ENCODE peak calls at places on chromosomes 13 and 19, in ten cellular contexts. One of them, this sample, is unnamed.

GRCh38 chr13:49669735-49670309 is 21.5 kb downstream of the EBPL start:
- DNase-seq in stimulated activated CD4-positive, alpha-beta T cell treated with anti-CD3 and anti-CD28 coated beads, Interleukin-4, amount 100 ng/mL, for 1 hour: no peak
- DNase-seq in Ammon's horn: peak; percentile 89
- DNase-seq in DMS79: peak; percentile 14
- DNase-seq in tibial nerve: no peak
- DNase-seq in stimulated activated naive CD8-positive, alpha-beta T cell treated with anti-CD3 and anti-CD28 coated beads, Interleukin-15, Interleukin-2, amounts not matched to agents 100 U/mL and 50 U/mL, for 24 hours: peak; percentile 14
- DNase-seq in GM04504: peak; percentile 43
- DNase-seq in nucleus accumbens: peak; percentile 50
- DNase-seq in stimulated activated CD8-positive, alpha-beta memory T cell treated with anti-CD3 and anti-CD28 coated beads, Interleukin-2, amount 100 ng/mL, for 1 hour: no peak
- DNase-seq in Daoy: peak; percentile 57
- DNase-seq in this sample: peak; percentile 71

GRCh38 chr13:103036268-103036667 is 29.9 kb downstream of the SLC10A2 start:
- DNase-seq in stimulated activated CD4-positive, alpha-beta T cell treated with anti-CD3 and anti-CD28 coated beads, Interleukin-4, amount 100 ng/mL, for 1 hour: no peak
- DNase-seq in DMS79: no peak
- DNase-seq in tibial nerve: no peak
- DNase-seq in Ammon's horn: no peak
- DNase-seq in nucleus accumbens: no peak
- DNase-seq in stimulated activated CD8-positive, alpha-beta memory T cell treated with anti-CD3 and anti-CD28 coated beads, Interleukin-2, amount 100 ng/mL, for 1 hour: no peak
- DNase-seq in GM04504: no peak
- DNase-seq in Daoy: no peak
- DNase-seq in stimulated activated naive CD8-positive, alpha-beta T cell treated with anti-CD3 and anti-CD28 coated beads, Interleukin-15, Interleukin-2, amounts not matched to agents 100 U/mL and 50 U/mL, for 24 hours: no peak
- DNase-seq in this sample: no peak

GRCh38 chr13:41942462-41943094 is 18.3 kb downstream of the VWA8 start:
- DNase-seq in GM04504: no peak
- DNase-seq in nucleus accumbens: no peak
- DNase-seq in tibial nerve: no peak
- DNase-seq in stimulated activated CD8-positive, alpha-beta memory T cell treated with anti-CD3 and anti-CD28 coated beads, Interleukin-2, amount 100 ng/mL, for 1 hour: no peak
- DNase-seq in DMS79: no peak
- DNase-seq in Ammon's horn: no peak
- DNase-seq in stimulated activated naive CD8-positive, alpha-beta T cell treated with anti-CD3 and anti-CD28 coated beads, Interleukin-15, Interleukin-2, amounts not matched to agents 100 U/mL and 50 U/mL, for 24 hours: no peak
- DNase-seq in stimulated activated CD4-positive, alpha-beta T cell treated with anti-CD3 and anti-CD28 coated beads, Interleukin-4, amount 100 ng/mL, for 1 hour: no peak
- DNase-seq in Daoy: no peak
- DNase-seq in this sample: no peak

GRCh38 chr13:111184685-111185401 is 69.7 kb downstream of the ARHGEF7 start:
- DNase-seq in Ammon's horn: no peak
- DNase-seq in stimulated activated CD4-positive, alpha-beta T cell treated with anti-CD3 and anti-CD28 coated beads, Interleukin-4, amount 100 ng/mL, for 1 hour: no peak
- DNase-seq in GM04504: no peak
- DNase-seq in nucleus accumbens: no peak
- DNase-seq in DMS79: peak; percentile 53
- DNase-seq in stimulated activated naive CD8-positive, alpha-beta T cell treated with anti-CD3 and anti-CD28 coated beads, Interleukin-15, Interleukin-2, amounts not matched to agents 100 U/mL and 50 U/mL, for 24 hours: peak; percentile 55
- DNase-seq in stimulated activated CD8-positive, alpha-beta memory T cell treated with anti-CD3 and anti-CD28 coated beads, Interleukin-2, amount 100 ng/mL, for 1 hour: no peak
- DNase-seq in tibial nerve: no peak
- DNase-seq in Daoy: no peak
- DNase-seq in this sample: no peak

GRCh38 chr19:3683866-3684816 is 16.1 kb downstream of the PIP5K1C start:
- DNase-seq in stimulated activated naive CD8-positive, alpha-beta T cell treated with anti-CD3 and anti-CD28 coated beads, Interleukin-15, Interleukin-2, amounts not matched to agents 100 U/mL and 50 U/mL, for 24 hours: no peak
- DNase-seq in Daoy: peak; percentile 88
- DNase-seq in Ammon's horn: peak; percentile 49
- DNase-seq in nucleus accumbens: peak; percentile 34
- DNase-seq in GM04504: no peak
- DNase-seq in stimulated activated CD4-positive, alpha-beta T cell treated with anti-CD3 and anti-CD28 coated beads, Interleukin-4, amount 100 ng/mL, for 1 hour: no peak
- DNase-seq in DMS79: no peak
- DNase-seq in stimulated activated CD8-positive, alpha-beta memory T cell treated with anti-CD3 and anti-CD28 coated beads, Interleukin-2, amount 100 ng/mL, for 1 hour: no peak
- DNase-seq in tibial nerve: no peak
- DNase-seq in this sample: no peak

GRCh38 chr13:67184247-67184646 is 45.9 kb downstream of the PCDH9 start:
- DNase-seq in stimulated activated naive CD8-positive, alpha-beta T cell treated with anti-CD3 and anti-CD28 coated beads, Interleukin-15, Interleukin-2, amounts not matched to agents 100 U/mL and 50 U/mL, for 24 hours: no peak
- DNase-seq in Daoy: peak; percentile 0
- DNase-seq in GM04504: no peak
- DNase-seq in DMS79: no peak
- DNase-seq in tibial nerve: no peak
- DNase-seq in stimulated activated CD8-positive, alpha-beta memory T cell treated with anti-CD3 and anti-CD28 coated beads, Interleukin-2, amount 100 ng/mL, for 1 hour: no peak
- DNase-seq in stimulated activated CD4-positive, alpha-beta T cell treated with anti-CD3 and anti-CD28 coated beads, Interleukin-4, amount 100 ng/mL, for 1 hour: no peak
- DNase-seq in nucleus accumbens: no peak
- DNase-seq in Ammon's horn: no peak
- DNase-seq in this sample: no peak

GRCh38 chr19:38206928-38207327 is 17.1 kb downstream of the DPF1 start:
- DNase-seq in stimulated activated naive CD8-positive, alpha-beta T cell treated with anti-CD3 and anti-CD28 coated beads, Interleukin-15, Interleukin-2, amounts not matched to agents 100 U/mL and 50 U/mL, for 24 hours: no peak
- DNase-seq in Ammon's horn: no peak
- DNase-seq in stimulated activated CD8-positive, alpha-beta memory T cell treated with anti-CD3 and anti-CD28 coated beads, Interleukin-2, amount 100 ng/mL, for 1 hour: no peak
- DNase-seq in GM04504: no peak
- DNase-seq in DMS79: no peak
- DNase-seq in Daoy: no peak
- DNase-seq in tibial nerve: no peak
- DNase-seq in stimulated activated CD4-positive, alpha-beta T cell treated with anti-CD3 and anti-CD28 coated beads, Interleukin-4, amount 100 ng/mL, for 1 hour: no peak
- DNase-seq in nucleus accumbens: no peak
- DNase-seq in this sample: no peak

GRCh38 chr13:21011378-21011777 is 50.0 kb downstream of the LATS2 start:
- DNase-seq in DMS79: no peak
- DNase-seq in stimulated activated CD8-positive, alpha-beta memory T cell treated with anti-CD3 and anti-CD28 coated beads, Interleukin-2, amount 100 ng/mL, for 1 hour: no peak
- DNase-seq in GM04504: no peak
- DNase-seq in nucleus accumbens: no peak
- DNase-seq in Daoy: no peak
- DNase-seq in tibial nerve: no peak
- DNase-seq in stimulated activated CD4-positive, alpha-beta T cell treated with anti-CD3 and anti-CD28 coated beads, Interleukin-4, amount 100 ng/mL, for 1 hour: no peak
- DNase-seq in stimulated activated naive CD8-positive, alpha-beta T cell treated with anti-CD3 and anti-CD28 coated beads, Interleukin-15, Interleukin-2, amounts not matched to agents 100 U/mL and 50 U/mL, for 24 hours: no peak
- DNase-seq in Ammon's horn: no peak
- DNase-seq in this sample: no peak

GRCh38 chr13:100983111-100983510 is 308.5 kb upstream of the TMTC4 start:
- DNase-seq in Ammon's horn: peak; percentile 8
- DNase-seq in tibial nerve: no peak
- DNase-seq in stimulated activated naive CD8-positive, alpha-beta T cell treated with anti-CD3 and anti-CD28 coated beads, Interleukin-15, Interleukin-2, amounts not matched to agents 100 U/mL and 50 U/mL, for 24 hours: no peak
- DNase-seq in stimulated activated CD4-positive, alpha-beta T cell treated with anti-CD3 and anti-CD28 coated beads, Interleukin-4, amount 100 ng/mL, for 1 hour: no peak
- DNase-seq in DMS79: no peak
- DNase-seq in nucleus accumbens: no peak
- DNase-seq in GM04504: no peak
- DNase-seq in stimulated activated CD8-positive, alpha-beta memory T cell treated with anti-CD3 and anti-CD28 coated beads, Interleukin-2, amount 100 ng/mL, for 1 hour: no peak
- DNase-seq in Daoy: no peak
- DNase-seq in this sample: no peak

GRCh38 chr19:56403261-56403660 is 871 bp upstream of the ZNF583 start:
- DNase-seq in Daoy: no peak
- DNase-seq in stimulated activated CD4-positive, alpha-beta T cell treated with anti-CD3 and anti-CD28 coated beads, Interleukin-4, amount 100 ng/mL, for 1 hour: peak; percentile 24
- DNase-seq in GM04504: no peak
- DNase-seq in tibial nerve: no peak
- DNase-seq in stimulated activated naive CD8-positive, alpha-beta T cell treated with anti-CD3 and anti-CD28 coated beads, Interleukin-15, Interleukin-2, amounts not matched to agents 100 U/mL and 50 U/mL, for 24 hours: no peak
- DNase-seq in DMS79: no peak
- DNase-seq in Ammon's horn: no peak
- DNase-seq in nucleus accumbens: peak; percentile 1
- DNase-seq in stimulated activated CD8-positive, alpha-beta memory T cell treated with anti-CD3 and anti-CD28 coated beads, Interleukin-2, amount 100 ng/mL, for 1 hour: no peak
- DNase-seq in this sample: no peak

GRCh38 chr19:49688531-49689132 is 762 bp upstream of the ADM5 start:
- DNase-seq in stimulated activated naive CD8-positive, alpha-beta T cell treated with anti-CD3 and anti-CD28 coated beads, Interleukin-15, Interleukin-2, amounts not matched to agents 100 U/mL and 50 U/mL, for 24 hours: no peak
- DNase-seq in tibial nerve: no peak
- DNase-seq in Daoy: no peak
- DNase-seq in Ammon's horn: no peak
- DNase-seq in GM04504: no peak
- DNase-seq in stimulated activated CD8-positive, alpha-beta memory T cell treated with anti-CD3 and anti-CD28 coated beads, Interleukin-2, amount 100 ng/mL, for 1 hour: no peak
- DNase-seq in nucleus accumbens: no peak
- DNase-seq in DMS79: no peak
- DNase-seq in stimulated activated CD4-positive, alpha-beta T cell treated with anti-CD3 and anti-CD28 coated beads, Interleukin-4, amount 100 ng/mL, for 1 hour: no peak
- DNase-seq in this sample: no peak

GRCh38 chr13:22915442-22916082 is 265.2 kb upstream of the SGCG start:
- DNase-seq in nucleus accumbens: peak; percentile 70
- DNase-seq in tibial nerve: no peak
- DNase-seq in Ammon's horn: peak; percentile 82
- DNase-seq in GM04504: no peak
- DNase-seq in Daoy: peak; percentile 77
- DNase-seq in DMS79: peak; percentile 1
- DNase-seq in stimulated activated naive CD8-positive, alpha-beta T cell treated with anti-CD3 and anti-CD28 coated beads, Interleukin-15, Interleukin-2, amounts not matched to agents 100 U/mL and 50 U/mL, for 24 hours: no peak
- DNase-seq in stimulated activated CD4-positive, alpha-beta T cell treated with anti-CD3 and anti-CD28 coated beads, Interleukin-4, amount 100 ng/mL, for 1 hour: no peak
- DNase-seq in stimulated activated CD8-positive, alpha-beta memory T cell treated with anti-CD3 and anti-CD28 coated beads, Interleukin-2, amount 100 ng/mL, for 1 hour: no peak
- DNase-seq in this sample: peak; percentile 19